ENCODE peak calls at places on chromosomes 4 and X, in four cellular contexts. D is AG09319; W is GM12864; G is CD4-positive, alpha-beta T cell. Y is an unnamed sample.

GRCh38 chrX:46758956-46759644 is at the start of gene SLC9A7:
- DNase-seq in G (peak), D (no peak), W (no peak), Y (peak)

GRCh38 chrX:15564981-15565579 is 35.7 kb downstream of the ACE2 start:
- DNase-seq in G (no peak), D (peak), W (peak), Y (peak)

GRCh38 chr4:48409203-48409602 is 67.9 kb downstream of the SLAIN2 start:
- DNase-seq in W (no peak), D (no peak), G (no peak), Y (no peak)

GRCh38 chrX:13101439-13102139 is 57.2 kb upstream of the FAM9C start:
- DNase-seq in W (no peak), G (peak), D (peak), Y (no peak)

GRCh38 chr4:183249854-183250253 is 70.2 kb downstream of the CLDN22 start:
- DNase-seq in G (no peak), W (no peak), D (no peak), Y (peak)

GRCh38 chrX:49231333-49232000 is 1.7 kb downstream of the CACNA1F start:
- DNase-seq in W (no peak), G (no peak), D (no peak), Y (no peak)

GRCh38 chr4:118120120-118120760 is 86.0 kb downstream of the NDST3 start:
- DNase-seq in W (no peak), G (no peak), D (no peak), Y (no peak)

GRCh38 chrX:85244411-85245210 is 820 bp downstream of the ZNF711 start:
- DNase-seq in D (no peak), G (no peak), W (no peak), Y (peak)

GRCh38 chrX:96182366-96182765 is 502.3 kb upstream of the DIAPH2 start:
- DNase-seq in G (no peak), D (no peak), W (no peak), Y (no peak)

GRCh38 chr4:149605601-149606378 is 209.9 kb downstream of the IQCM start:
- DNase-seq in G (no peak), D (no peak), W (no peak), Y (no peak)

GRCh38 chr4:168496834-168497233 is at the start of gene PALLD:
- DNase-seq in W (no peak), D (no peak), G (no peak), Y (no peak)

GRCh38 chr4:173214661-173215060 is 46.0 kb downstream of the GALNT7 start:
- DNase-seq in G (no peak), W (no peak), D (peak), Y (no peak)

GRCh38 chr4:164946810-164947209 is 30.6 kb downstream of the TRIM61 start:
- DNase-seq in G (no peak), D (no peak), W (no peak), Y (no peak)

GRCh38 chrX:20637351-20637750 is 370.6 kb upstream of the RPS6KA3 start:
- DNase-seq in G (no peak), W (no peak), D (no peak), Y (no peak)

GRCh38 chr4:128853741-128854140 is 44.2 kb downstream of the JADE1 start:
- DNase-seq in D (no peak), G (no peak), W (no peak), Y (no peak)

GRCh38 chrX:17788439-17788838 is 51.1 kb downstream of the SCML1 start:
- DNase-seq in W (no peak), G (peak), D (no peak), Y (peak)

GRCh38 chr4:105127154-105127445 is 19.6 kb upstream of the TET2 start:
- DNase-seq in D (no peak), W (no peak), G (no peak), Y (no peak)

DNA sequence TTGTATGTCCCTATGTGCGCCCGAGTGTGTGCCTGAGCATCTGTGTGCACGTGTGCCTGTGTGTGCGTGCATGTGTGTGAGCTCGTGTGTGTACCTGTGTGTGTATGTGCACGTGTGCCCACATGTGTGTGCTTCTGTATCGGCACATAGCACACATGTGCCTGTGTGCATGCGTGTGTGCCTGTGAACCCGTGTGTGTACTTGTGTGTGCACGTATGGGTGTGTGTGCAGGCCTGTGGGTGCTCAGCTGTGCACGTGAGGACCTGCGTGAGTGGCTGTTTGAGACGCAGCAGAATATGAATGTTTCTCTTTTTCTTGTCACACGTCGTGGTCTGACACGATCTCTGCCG is 4.3 kb downstream of the AKAP17A start:
- DNase-seq in D (no peak), W (no peak), G (no peak), Y (no peak)
- TF ChIP-seq CTCF in D (no peak), W (no peak), G (no peak), Y (no peak)

GRCh38 chr4:1810765-1811164 is 17.7 kb downstream of the FGFR3 start:
- DNase-seq in D (no peak), G (no peak), W (no peak), Y (no peak)
- TF ChIP-seq CTCF in D (no peak), G (no peak), W (no peak), Y (no peak)

DNA sequence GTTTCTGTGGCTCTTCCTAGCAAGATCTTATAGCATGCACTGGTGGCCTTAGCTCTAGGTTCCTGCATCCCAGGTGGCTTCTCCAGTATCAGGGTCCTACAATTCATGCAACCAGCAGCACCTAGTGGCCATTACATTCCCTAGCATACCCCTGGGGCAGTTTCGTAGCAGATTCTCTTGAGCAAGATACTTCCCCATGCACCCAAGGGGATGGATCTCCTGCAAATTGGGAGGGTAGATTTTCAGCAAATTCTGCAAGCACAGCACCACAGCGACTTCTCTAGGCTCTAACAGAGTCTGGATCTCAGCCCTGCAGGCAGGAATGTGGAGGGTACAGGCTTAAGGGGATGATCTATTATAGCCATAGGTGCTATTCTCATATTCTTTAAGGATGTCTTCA is 13.1 kb upstream of the SLC9B1 start:
- DNase-seq in G (no peak), D (no peak), W (no peak), Y (no peak)
- TF ChIP-seq CTCF in G (no peak), D (peak), W (peak), Y (peak)

DNA sequence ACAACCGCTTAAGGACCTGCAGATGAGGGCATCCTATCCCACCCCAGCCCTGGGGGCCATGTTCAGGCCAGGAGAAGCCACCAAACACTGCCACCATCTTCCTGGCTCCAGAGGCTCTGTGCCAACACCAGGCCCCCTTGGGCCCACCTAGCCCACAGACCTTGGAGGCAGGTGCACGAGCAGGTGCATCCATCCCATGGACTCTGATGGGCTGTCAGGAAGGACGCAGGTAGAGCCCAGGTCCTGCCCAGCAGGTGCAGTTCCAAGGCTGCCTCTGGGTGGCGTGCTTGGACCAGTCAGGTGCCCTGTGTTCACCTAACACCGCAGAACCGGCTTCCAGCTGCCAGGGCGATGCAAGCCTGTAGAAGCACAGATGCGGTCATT is 22.8 kb upstream of the PDE6B start:
- DNase-seq in G (peak), W (no peak), D (no peak), Y (peak)
- TF ChIP-seq CTCF in G (no peak), W (peak), D (peak), Y (peak)

GRCh38 chrX:115972717-115973116 is 197.8 kb upstream of the AGTR2 start:
- DNase-seq in G (no peak), W (no peak), D (no peak), Y (no peak)

GRCh38 chrX:115966920-115967319 is 203.6 kb upstream of the AGTR2 start:
- DNase-seq in D (no peak), G (no peak), W (no peak), Y (no peak)

GRCh38 chrX:115970718-115971117 is 199.8 kb upstream of the AGTR2 start:
- DNase-seq in W (no peak), D (no peak), G (no peak), Y (no peak)

GRCh38 chrX:115968436-115969252 is 201.9 kb upstream of the AGTR2 start:
- DNase-seq in W (peak), D (no peak), G (no peak), Y (peak)
- TF ChIP-seq CTCF in W (peak), D (peak), G (no peak), Y (no peak)

DNA sequence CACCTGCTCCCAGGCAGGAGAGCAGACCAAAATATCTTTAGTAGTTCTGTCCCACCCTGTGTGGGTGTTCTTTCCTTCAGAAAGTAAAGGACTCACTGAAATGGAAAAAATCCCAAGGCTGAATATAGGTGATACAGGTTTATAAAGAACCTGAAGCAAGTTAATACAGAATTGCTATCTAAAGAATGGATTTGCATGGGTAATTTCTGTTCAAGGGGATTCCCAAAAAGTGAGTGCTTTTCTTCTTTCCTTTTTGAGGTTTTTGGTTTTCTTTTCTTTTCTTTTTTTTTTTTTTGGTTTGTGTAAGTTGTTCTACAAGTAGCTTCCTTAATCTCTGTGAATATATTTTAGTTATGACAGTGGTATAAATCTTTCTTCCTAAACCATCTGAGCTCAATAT is 560.7 kb upstream of the BOD1L1 start:
- DNase-seq in D (no peak), G (no peak), W (no peak), Y (no peak)
- TF ChIP-seq CTCF in D (no peak), G (no peak), W (no peak), Y (no peak)

Y was measured in GM10248.